ENCODE peak calls at places on chromosomes 13 and 19, in five cellular contexts. A, W, E, I and R are unnamed samples.

GRCh38 chr13:76887070-76887563 is 912 bp upstream of the KCTD12 start:
- DNase-seq in A (no peak), W (no peak), E (peak), I (no peak), R (peak)

GRCh38 chr13:104571161-104571889 is 1505.1 kb upstream of the SLC10A2 start:
- DNase-seq in A (peak), W (no peak), E (peak), I (no peak), R (peak)

GRCh38 chr13:41709511-41709910 is 251.4 kb downstream of the VWA8 start:
- DNase-seq in A (no peak), W (no peak), E (no peak), I (no peak), R (no peak)

GRCh38 chr19:31141301-31141700 is 207.9 kb downstream of the TSHZ3 start:
- DNase-seq in A (no peak), W (no peak), E (no peak), I (no peak), R (no peak)

GRCh38 chr19:46413262-46414031 is at the start of gene CCDC8:
- DNase-seq in A (no peak), W (no peak), E (no peak), I (peak), R (peak)

GRCh38 chr13:39105110-39105509 is 66.9 kb downstream of the NHLRC3 start:
- DNase-seq in A (no peak), W (no peak), E (peak), I (no peak), R (no peak)

GRCh38 chr13:59701261-59701660 is 462.5 kb downstream of the DIAPH3 start:
- DNase-seq in A (peak), W (no peak), E (no peak), I (peak), R (no peak)

GRCh38 chr19:38666662-38667448 is 19.4 kb downstream of the ACTN4 start:
- DNase-seq in A (no peak), W (no peak), E (no peak), I (no peak), R (peak)

GRCh38 chr19:1214862-1215731 is 9.5 kb downstream of the STK11 start:
- DNase-seq in A (no peak), W (no peak), E (peak), I (no peak), R (no peak)

GRCh38 chr19:8215783-8216182 is 6.6 kb downstream of the CERS4 start:
- DNase-seq in A (no peak), W (no peak), E (no peak), I (no peak), R (no peak)

GRCh38 chr13:45548281-45548680 is 67.3 kb downstream of the ERICH6B start:
- DNase-seq in A (no peak), W (no peak), E (no peak), I (no peak), R (no peak)

GRCh38 chr13:50309872-50310594 is 294.8 kb downstream of the KCNRG start:
- DNase-seq in A (peak), W (no peak), E (no peak), I (no peak), R (no peak)

GRCh38 chr13:109723046-109723445 is 63.3 kb downstream of the IRS2 start:
- DNase-seq in A (no peak), W (no peak), E (no peak), I (no peak), R (no peak)

GRCh38 chr13:29497137-29497654 is 98.3 kb downstream of the SLC7A1 start:
- DNase-seq in A (no peak), W (no peak), E (no peak), I (no peak), R (no peak)

GRCh38 chr13:50574731-50575130 is 268.8 kb downstream of the DLEU7 start:
- DNase-seq in A (no peak), W (no peak), E (no peak), I (no peak), R (no peak)

GRCh38 chr13:20127263-20127562 is 33.6 kb downstream of the GJA3 start:
- DNase-seq in A (peak), W (no peak), E (no peak), I (no peak), R (no peak)

GRCh38 chr13:99265823-99266426 is 7.7 kb upstream of the GPR18 start:
- DNase-seq in A (peak), W (no peak), E (peak), I (peak), R (peak)

GRCh38 chr13:29472317-29472961 is 123.0 kb downstream of the SLC7A1 start:
- DNase-seq in A (peak), W (no peak), E (peak), I (peak), R (peak)

GRCh38 chr19:13783565-13784500 is 9.6 kb downstream of the C19orf53 start:
- DNase-seq in A (no peak), W (no peak), E (no peak), I (no peak), R (no peak)
- TF ChIP-seq FOXM1 in A (no peak), W (no peak), E (no peak), I (no peak), R (no peak)

GRCh38 chr13:48851707-48852106 is 124.0 kb upstream of the FNDC3A start:
- DNase-seq in A (no peak), W (no peak), E (no peak), I (no peak), R (no peak)
- TF ChIP-seq FOXM1 in A (no peak), W (no peak), E (no peak), I (no peak), R (no peak)

GRCh38 chr13:113665582-113666323 is 1.3 kb upstream of the GRK1 start:
- DNase-seq in A (no peak), W (no peak), E (no peak), I (no peak), R (no peak)
- TF ChIP-seq FOXM1 in A (no peak), W (no peak), E (no peak), I (no peak), R (no peak)

GRCh38 chr13:98033277-98034247 is 80.1 kb downstream of the IPO5 start:
- DNase-seq in A (peak), W (no peak), E (peak), I (no peak), R (peak)
- TF ChIP-seq FOXM1 in A (no peak), W (no peak), E (no peak), I (no peak), R (no peak)

DNA sequence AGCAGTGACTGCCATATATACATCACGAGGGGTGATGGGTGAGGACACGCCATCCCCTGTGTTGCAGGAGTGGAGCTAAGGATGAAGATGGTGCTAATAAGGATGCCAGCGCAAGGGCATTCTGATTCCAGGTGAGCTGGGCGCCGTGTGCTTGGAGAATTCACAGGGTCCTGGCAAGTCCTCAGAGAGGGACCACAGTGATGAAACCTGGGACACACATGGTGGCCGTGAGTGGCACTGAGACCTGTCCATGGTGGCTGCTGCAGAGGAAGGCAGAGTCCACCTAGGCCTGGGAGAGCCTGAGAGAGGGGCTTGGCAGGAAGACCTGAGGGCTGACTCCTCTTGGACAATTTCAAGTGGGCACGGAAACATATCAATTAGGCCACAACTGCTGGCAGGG is 65.2 kb downstream of the RFX2 start:
- DNase-seq in A (no peak), W (no peak), E (no peak), I (no peak), R (no peak)
- TF ChIP-seq FOXM1 in A (no peak), W (no peak), E (no peak), I (no peak), R (no peak)

GRCh38 chr19:12272386-12272785 is 22.3 kb downstream of the ZNF44 start:
- DNase-seq in A (no peak), W (no peak), E (no peak), I (no peak), R (no peak)
- TF ChIP-seq FOXM1 in A (no peak), W (no peak), E (no peak), I (no peak), R (no peak)